ENCODE peak calls at places on chromosomes 7 and 10, in six cellular contexts. P is uterus, T is epithelial cell of esophagus, E is HFF-Myc, H is fibroblast of lung, S is SJSA1. J is an unnamed sample.

GRCh38 chr10:24519950-24520349 is 203.7 kb downstream of the ARHGAP21 start:
- DNase-seq in P (no peak), T (no peak), E (no peak), H (no peak), S (no peak), J (no peak)

GRCh38 chr7:55026867-55027490 is 8.2 kb downstream of the EGFR start:
- DNase-seq in P (peak; percentile 20), T (peak; percentile 82), E (no peak), H (no peak), S (no peak), J (no peak)

GRCh38 chr10:48905311-48905710 is 34.3 kb downstream of the LRRC18 start:
- DNase-seq in P (no peak), T (no peak), E (no peak), H (no peak), S (no peak), J (no peak)

GRCh38 chr7:20033621-20034200 is 183.5 kb downstream of the MACC1 start:
- DNase-seq in P (peak; percentile 20), T (peak; percentile 10), E (no peak), H (peak; percentile 70), S (no peak), J (no peak)

GRCh38 chr10:114868801-114869200 is 47.2 kb downstream of the FHIP2A start:
- DNase-seq in P (no peak), T (peak; percentile 73), E (no peak), H (peak; percentile 67), S (no peak), J (no peak)

GRCh38 chr10:51879238-51879637 is 179.8 kb upstream of the CSTF2T start:
- DNase-seq in P (no peak), T (peak; percentile 99), E (peak; percentile 80), H (peak; percentile 99), S (peak; percentile 70), J (no peak)

GRCh38 chr10:85851300-85851699 is 515.3 kb downstream of the GRID1 start:
- DNase-seq in P (no peak), T (peak; percentile 81), E (no peak), H (no peak), S (no peak), J (no peak)

GRCh38 chr7:36188923-36189322 is 35.9 kb downstream of the EEPD1 start:
- DNase-seq in P (no peak), T (no peak), E (no peak), H (no peak), S (no peak), J (no peak)

GRCh38 chr7:140017034-140017433 is 45.7 kb downstream of the PARP12 start:
- DNase-seq in P (no peak), T (no peak), E (no peak), H (no peak), S (no peak), J (no peak)

GRCh38 chr7:42344168-42344755 is 107.3 kb upstream of the GLI3 start:
- DNase-seq in P (no peak), T (no peak), E (no peak), H (no peak), S (no peak), J (no peak)

GRCh38 chr7:14747701-14748100 is 154.8 kb downstream of the DGKB start:
- DNase-seq in P (no peak), T (no peak), E (peak; percentile 14), H (peak; percentile 45), S (no peak), J (no peak)

GRCh38 chr10:86661161-86662025 is 6.9 kb upstream of the LDB3 start:
- DNase-seq in P (no peak), T (peak; percentile 51), E (no peak), H (peak; percentile 28), S (no peak), J (peak; percentile 88)

GRCh38 chr10:30742471-30742870 is 112.9 kb upstream of the LYZL2 start:
- DNase-seq in P (no peak), T (no peak), E (no peak), H (no peak), S (no peak), J (no peak)

GRCh38 chr7:5286933-5287332 is 4.2 kb downstream of the SLC29A4 start:
- DNase-seq in P (no peak), T (no peak), E (no peak), H (no peak), S (no peak), J (no peak)

GRCh38 chr7:105611856-105612775 is 30.8 kb upstream of the EFCAB10 start:
- DNase-seq in P (no peak), T (peak; percentile 33), E (no peak), H (peak; percentile 19), S (no peak), J (no peak)

GRCh38 chr7:51346136-51346535 is 29.5 kb upstream of the COBL start:
- DNase-seq in P (no peak), T (no peak), E (no peak), H (no peak), S (no peak), J (no peak)

GRCh38 chr7:50333266-50333665 is 28.8 kb downstream of the IKZF1 start:
- DNase-seq in P (no peak), T (no peak), E (no peak), H (no peak), S (no peak), J (no peak)

GRCh38 chr10:129800-130199 is 5.5 kb upstream of the ZMYND11 start:
- DNase-seq in P (no peak), T (no peak), E (no peak), H (no peak), S (no peak), J (no peak)

GRCh38 chr10:132961-133898 is 2.0 kb upstream of the ZMYND11 start:
- DNase-seq in P (no peak), T (peak; percentile 67), E (no peak), H (peak; percentile 55), S (peak; percentile 69), J (no peak)

GRCh38 chr10:124874-125273 is 10.4 kb upstream of the ZMYND11 start:
- DNase-seq in P (no peak), T (no peak), E (no peak), H (no peak), S (no peak), J (no peak)

DNA sequence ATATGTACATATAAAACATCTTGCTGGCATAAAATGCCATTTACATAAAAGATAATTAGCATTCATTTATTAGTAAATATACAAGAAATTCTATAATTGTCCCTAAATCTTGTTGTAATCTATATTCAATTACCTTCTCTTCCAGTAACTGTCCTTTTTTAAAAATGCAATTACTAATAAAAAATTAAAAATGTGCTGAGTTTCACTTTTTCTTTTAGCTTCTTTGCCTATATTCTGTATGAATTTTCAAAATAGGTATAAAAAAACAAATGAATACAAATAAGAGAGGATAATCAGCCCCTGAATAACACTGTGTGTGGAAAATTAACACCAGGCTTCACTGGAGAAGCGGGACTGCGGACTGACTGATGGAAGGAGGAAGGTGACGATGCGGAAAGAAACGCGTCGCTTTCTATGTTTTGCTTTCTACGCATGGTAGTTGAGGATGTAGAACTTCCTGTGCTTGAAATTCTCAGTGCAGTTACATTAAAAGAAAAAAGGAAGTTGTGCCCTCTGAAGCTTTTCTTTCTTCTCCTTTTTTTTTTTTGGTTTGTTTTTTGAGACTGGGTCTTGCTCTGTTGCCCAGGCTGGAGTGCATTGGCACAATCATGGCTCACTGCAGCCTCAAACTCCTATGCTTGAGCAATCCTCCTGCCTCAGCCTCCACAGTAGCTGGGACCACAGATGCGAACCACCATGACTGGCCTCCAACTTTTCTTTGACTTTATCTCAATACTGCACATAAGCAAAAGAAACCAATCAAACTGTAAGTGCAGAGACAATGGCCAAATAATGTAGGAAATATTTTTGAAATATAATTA is 7.4 kb upstream of the ZMYND11 start:
- DNase-seq in P (no peak), T (no peak), E (no peak), H (no peak), S (no peak), J (no peak)
- H3K4me3 ChIP-seq in P (no peak overlapping the region), T (no peak overlapping the region), E (no peak overlapping the region), H (no peak overlapping the region), S (no peak overlapping the region), J (no peak overlapping the region)

DNA sequence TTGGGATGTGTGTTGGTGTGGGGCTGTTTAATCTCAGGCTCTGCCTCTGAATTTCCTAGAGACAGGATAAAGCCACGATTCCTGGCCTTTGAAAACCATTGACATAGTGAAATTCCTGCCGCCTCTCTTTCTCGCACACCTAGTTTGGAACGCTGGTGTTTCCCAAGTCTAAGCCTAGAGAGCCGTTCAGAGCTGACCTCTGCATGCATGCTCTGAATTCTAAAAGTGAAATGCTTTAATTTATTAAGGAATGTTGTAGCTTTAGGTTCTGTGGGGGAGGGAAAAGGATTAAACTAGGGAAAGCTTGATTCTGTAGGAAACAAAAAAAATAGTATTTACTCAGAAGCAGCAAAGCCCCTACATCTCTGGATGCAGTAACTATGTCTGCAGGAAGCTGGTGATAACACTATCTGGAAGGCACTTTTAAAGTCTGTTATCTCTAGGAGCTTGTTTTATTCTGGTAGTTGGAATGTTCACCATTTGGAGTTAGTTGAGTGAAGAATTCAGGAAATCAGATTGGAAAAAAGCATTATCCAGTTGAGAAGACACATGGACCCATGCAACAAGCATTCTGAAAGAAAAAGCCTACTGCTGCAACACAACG is 27.3 kb downstream of the PFKP start:
- DNase-seq in P (no peak), T (no peak), E (no peak), H (no peak), S (no peak), J (no peak)
- H3K4me3 ChIP-seq in P (no peak overlapping the region), T (no peak overlapping the region), E (no peak overlapping the region), H (peak overlapping the region; percentile 18), S (peak overlapping the region; percentile 0), J (no peak overlapping the region)

DNA sequence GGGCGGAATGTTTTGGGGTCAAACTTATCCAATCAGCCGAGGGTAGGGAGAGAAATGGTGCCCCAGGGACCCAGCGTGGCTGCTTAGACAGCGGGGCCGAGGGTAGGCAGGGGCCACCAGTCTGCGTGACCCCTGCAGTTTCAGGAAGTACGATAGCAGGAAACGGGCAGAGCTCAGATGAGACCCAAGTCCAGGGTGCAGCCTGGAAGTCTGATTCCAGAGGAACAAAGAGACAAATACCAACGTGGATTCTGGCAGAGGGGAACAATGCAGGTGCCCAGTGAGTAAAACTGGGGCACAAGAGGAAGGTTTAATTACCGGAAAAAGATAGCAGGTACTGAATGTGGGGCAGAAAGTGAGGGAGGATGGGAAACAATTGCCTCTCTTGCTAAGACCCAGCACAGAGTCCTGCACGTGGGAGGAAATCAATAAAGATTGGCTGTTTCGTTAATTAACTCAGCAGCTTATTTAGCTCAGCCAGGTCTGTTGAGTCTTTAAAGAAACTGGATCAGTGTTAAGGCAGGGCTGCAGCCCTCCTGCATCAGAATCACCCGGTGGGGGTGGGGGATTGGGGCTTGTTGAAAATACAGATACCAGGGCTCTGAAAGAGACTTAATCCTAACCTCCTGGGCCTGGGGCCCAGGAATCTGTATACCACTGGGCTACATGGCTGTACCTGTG is 50.4 kb upstream of the NFE2L3 start:
- DNase-seq in P (no peak), T (no peak), E (no peak), H (no peak), S (no peak), J (no peak)
- H3K4me3 ChIP-seq in P (no peak overlapping the region), T (no peak overlapping the region), E (no peak overlapping the region), H (no peak overlapping the region), S (no peak overlapping the region), J (no peak overlapping the region)

GRCh38 chr10:28996947-28997551 is 291.8 kb upstream of the LYZL1 start:
- DNase-seq in P (no peak), T (no peak), E (no peak), H (no peak), S (no peak), J (no peak)
- H3K4me3 ChIP-seq in P (no peak overlapping the region), T (no peak overlapping the region), E (no peak overlapping the region), H (no peak overlapping the region), S (no peak overlapping the region), J (no peak overlapping the region)